ENCODE peak calls at places on chromosomes 16 and 17, in five cellular contexts. H is tibial artery, A is myocyte, W is anterior cingulate cortex, X is NCI-H2081. B is an unnamed sample.

GRCh38 chr16:85326113-85326793 is 214.0 kb upstream of the CIBAR2 start:
- DNase-seq in H (no peak), A (no peak), W (no peak), X (no peak), B (no peak)

GRCh38 chr16:1763521-1764511 is 7.5 kb downstream of the NME3 start:
- DNase-seq in H (no peak), A (peak; percentile 12), W (no peak), X (no peak), B (peak; percentile 55)

GRCh38 chr17:30005709-30006320 is 64.4 kb downstream of the EFCAB5 start:
- DNase-seq in H (no peak), A (no peak), W (no peak), X (no peak), B (no peak)

GRCh38 chr17:77475012-77475976 is 334.5 kb downstream of the SEC14L1 start:
- DNase-seq in H (no peak), A (peak; percentile 77), W (no peak), X (no peak), B (peak; percentile 61)

GRCh38 chr16:81996664-81997529 is 14.4 kb downstream of the SDR42E1 start:
- DNase-seq in H (no peak), A (peak; percentile 74), W (no peak), X (no peak), B (no peak)

GRCh38 chr17:69056179-69056823 is 4.4 kb downstream of the ABCA9 start:
- DNase-seq in H (no peak), A (no peak), W (no peak), X (no peak), B (no peak)

GRCh38 chr16:81164958-81165357 is 68.8 kb upstream of the GCSH start:
- DNase-seq in H (no peak), A (no peak), W (no peak), X (no peak), B (no peak)

GRCh38 chr17:45291170-45291805 is 25.5 kb downstream of the MAP3K14 start:
- DNase-seq in H (no peak), A (peak; percentile 52), W (no peak), X (no peak), B (no peak)

GRCh38 chr16:67407176-67407787 is 9.0 kb downstream of the ZDHHC1 start:
- DNase-seq in H (no peak), A (no peak), W (no peak), X (no peak), B (peak; percentile 63)

GRCh38 chr16:89621698-89622409 is 8.4 kb downstream of the DPEP1 start:
- DNase-seq in H (no peak), A (no peak), W (no peak), X (no peak), B (no peak)

GRCh38 chr16:56257666-56258359 is 66.5 kb downstream of the GNAO1 start:
- DNase-seq in H (peak; percentile 69), A (no peak), W (no peak), X (no peak), B (no peak)

GRCh38 chr17:17681744-17682292 is 560 bp downstream of the RAI1 start:
- DNase-seq in H (no peak), A (no peak), W (no peak), X (no peak), B (peak; percentile 27)

GRCh38 chr17:50707296-50708049 is at the start of gene ANKRD40:
- DNase-seq in H (peak; percentile 95), A (peak; percentile 97), W (peak; percentile 81), X (peak; percentile 95), B (peak; percentile 83)

GRCh38 chr16:81357711-81358270 is 43.0 kb downstream of the GAN start:
- DNase-seq in H (no peak), A (no peak), W (no peak), X (no peak), B (no peak)

GRCh38 chr17:43908111-43908721 is 880 bp upstream of the MPP2 start:
- DNase-seq in H (peak; percentile 92), A (peak; percentile 71), W (peak; percentile 83), X (peak; percentile 33), B (peak; percentile 98)

GRCh38 chr16:85615014-85615851 is 2.1 kb downstream of the GSE1 start:
- DNase-seq in H (peak; percentile 77), A (no peak), W (no peak), X (peak; percentile 67), B (no peak)

GRCh38 chr17:47693667-47694017 is 319 bp upstream of the TBKBP1 start:
- DNase-seq in H (no peak), A (no peak), W (no peak), X (peak; percentile 53), B (no peak)

GRCh38 chr17:60393840-60394529 is 2.1 kb upstream of the USP32 start:
- DNase-seq in H (no peak), A (no peak), W (no peak), X (no peak), B (no peak)

GRCh38 chr17:15999141-15999973 is at the start of the genes TTC19 and ZSWIM7:
- DNase-seq in H (peak; percentile 97), A (peak; percentile 94), W (peak; percentile 95), X (peak; percentile 93), B (peak; percentile 94)

GRCh38 chr17:43645765-43646481 is 15.8 kb downstream of the MEOX1 start:
- DNase-seq in H (peak; percentile 82), A (peak; percentile 32), W (no peak), X (no peak), B (peak; percentile 58)

GRCh38 chr17:13351046-13351445 is 250.7 kb downstream of the HS3ST3A1 start:
- DNase-seq in H (no peak), A (peak; percentile 28), W (no peak), X (no peak), B (no peak)

GRCh38 chr17:35073991-35074627 is 10.6 kb upstream of the RFFL start:
- DNase-seq in H (no peak), A (no peak), W (no peak), X (no peak), B (no peak)

GRCh38 chr17:56727876-56728617 is 105.7 kb downstream of the C17orf67 start:
- DNase-seq in H (no peak), A (no peak), W (no peak), X (no peak), B (no peak)

GRCh38 chr16:56848056-56848936 is 16.7 kb upstream of the SLC12A3 start:
- DNase-seq in H (peak; percentile 67), A (peak; percentile 63), W (no peak), X (no peak), B (no peak)

GRCh38 chr16:80806957-80807356 is 2.6 kb upstream of the CDYL2 start:
- DNase-seq in H (no peak), A (no peak), W (no peak), X (no peak), B (no peak)

B was measured in posterior cingulate gyrus.